ENCODE peak calls at places on chromosomes 7 and 10, in seven cellular contexts. X is heart left ventricle, Z is IMR-90, E is epithelial cell of esophagus, K is BJ, U is brain microvascular endothelial cell, M is fibroblast of lung. B is an unnamed sample.

GRCh38 chr10:59383436-59383835 is 21.1 kb upstream of the FAM13C start:
- DNase-seq in X (no peak), Z (peak; percentile 54), E (no peak), K (no peak), U (no peak), M (peak; percentile 81), B (no peak)

GRCh38 chr7:94510582-94511456 is 1.2 kb downstream of the CASD1 start:
- DNase-seq in X (no peak), Z (peak; percentile 2), E (peak; percentile 17), K (no peak), U (peak; percentile 1), M (peak; percentile 30), B (peak; percentile 24)

GRCh38 chr10:132535065-132535651 is 2.4 kb upstream of the INPP5A start:
- DNase-seq in X (no peak), Z (no peak), E (no peak), K (no peak), U (no peak), M (no peak), B (no peak)

GRCh38 chr10:127527891-127528290 is 21.2 kb upstream of the NPS start:
- DNase-seq in X (peak; percentile 71), Z (no peak), E (no peak), K (no peak), U (no peak), M (no peak), B (no peak)

GRCh38 chr10:130138479-130138866 is 2.3 kb downstream of the GLRX3 start:
- DNase-seq in X (no peak), Z (peak; percentile 69), E (peak; percentile 99), K (no peak), U (peak; percentile 61), M (peak; percentile 38), B (peak; percentile 29)

GRCh38 chr10:58662314-58662713 is 149.6 kb downstream of the BICC1 start:
- DNase-seq in X (no peak), Z (peak; percentile 94), E (peak; percentile 90), K (no peak), U (peak; percentile 91), M (peak; percentile 90), B (peak; percentile 94)

GRCh38 chr7:116626886-116627285 is 45.1 kb upstream of the MET start:
- DNase-seq in X (no peak), Z (no peak), E (no peak), K (no peak), U (no peak), M (no peak), B (no peak)

GRCh38 chr10:71616817-71617654 is 102.5 kb downstream of the C10orf105 start:
- DNase-seq in X (no peak), Z (no peak), E (no peak), K (no peak), U (no peak), M (no peak), B (no peak)

GRCh38 chr7:90660100-90660499 is 64.0 kb downstream of the CDK14 start:
- DNase-seq in X (no peak), Z (no peak), E (no peak), K (no peak), U (no peak), M (no peak), B (no peak)

GRCh38 chr10:69786791-69787190 is 14.9 kb upstream of the COL13A1 start:
- DNase-seq in X (no peak), Z (peak; percentile 56), E (peak; percentile 56), K (no peak), U (peak; percentile 41), M (peak; percentile 57), B (peak; percentile 62)

GRCh38 chr10:72276421-72277339 is 3.0 kb downstream of the DDIT4 start:
- DNase-seq in X (no peak), Z (peak; percentile 73), E (peak; percentile 80), K (no peak), U (peak; percentile 60), M (peak; percentile 91), B (peak; percentile 84)

GRCh38 chr10:110273474-110273873 is 31.2 kb downstream of the SMNDC1 start:
- DNase-seq in X (peak; percentile 67), Z (peak; percentile 90), E (peak; percentile 91), K (no peak), U (peak; percentile 43), M (peak; percentile 90), B (peak; percentile 88)

GRCh38 chr10:42989481-42989921 is 87.4 kb upstream of the RET start:
- DNase-seq in X (no peak), Z (no peak), E (no peak), K (no peak), U (no peak), M (no peak), B (no peak)

GRCh38 chr7:27225005-27225934 is 17.3 kb upstream of the EVX1 start:
- DNase-seq in X (no peak), Z (no peak), E (no peak), K (no peak), U (no peak), M (no peak), B (no peak)

GRCh38 chr7:7159063-7159645 is 23.2 kb upstream of the C1GALT1 start:
- DNase-seq in X (no peak), Z (no peak), E (no peak), K (no peak), U (no peak), M (no peak), B (no peak)

GRCh38 chr10:77160679-77161078 is 476.9 kb downstream of the KCNMA1 start:
- DNase-seq in X (no peak), Z (peak; percentile 97), E (peak; percentile 97), K (peak; percentile 69), U (peak; percentile 88), M (peak; percentile 89), B (peak; percentile 83)

GRCh38 chr10:21747809-21748208 is 213.8 kb downstream of the MLLT10 start:
- DNase-seq in X (no peak), Z (no peak), E (no peak), K (no peak), U (no peak), M (no peak), B (no peak)

GRCh38 chr7:596819-597182 is 77.2 kb upstream of the PDGFA start:
- DNase-seq in X (peak; percentile 12), Z (no peak), E (no peak), K (no peak), U (no peak), M (no peak), B (no peak)

GRCh38 chr10:88792656-88793055 is 9.9 kb upstream of the LIPM start:
- DNase-seq in X (peak; percentile 33), Z (peak; percentile 45), E (peak; percentile 52), K (no peak), U (peak; percentile 54), M (peak; percentile 86), B (peak; percentile 28)

GRCh38 chr7:142482899-142483658 is 225.2 kb upstream of the PRSS58 start:
- DNase-seq in X (no peak), Z (peak; percentile 66), E (peak; percentile 63), K (no peak), U (peak; percentile 47), M (peak; percentile 65), B (peak; percentile 51)

GRCh38 chr10:84294766-84295447 is 33.5 kb upstream of the CCSER2 start:
- DNase-seq in X (no peak), Z (peak; percentile 46), E (no peak), K (no peak), U (no peak), M (no peak), B (no peak)

GRCh38 chr10:121607310-121608055 is 9.2 kb upstream of the FGFR2 start:
- DNase-seq in X (no peak), Z (no peak), E (no peak), K (no peak), U (no peak), M (no peak), B (no peak)

GRCh38 chr7:115087437-115087836 is 165.5 kb downstream of the MDFIC start:
- DNase-seq in X (peak; percentile 26), Z (peak; percentile 92), E (peak; percentile 74), K (no peak), U (peak; percentile 86), M (peak; percentile 92), B (peak; percentile 80)

GRCh38 chr10:99551158-99551557 is 18.4 kb downstream of the NKX2-3 start:
- DNase-seq in X (no peak), Z (peak; percentile 56), E (peak; percentile 78), K (no peak), U (peak; percentile 11), M (peak; percentile 57), B (peak; percentile 74)

GRCh38 chr7:146557971-146558469 is 441.4 kb downstream of the CNTNAP2 start:
- DNase-seq in X (no peak), Z (no peak), E (no peak), K (no peak), U (no peak), M (no peak), B (no peak)

GRCh38 chr10:28796606-28797512 is 119.5 kb downstream of the BAMBI start:
- DNase-seq in X (peak; percentile 83), Z (peak; percentile 83), E (no peak), K (no peak), U (peak; percentile 94), M (peak; percentile 74), B (peak; percentile 3)

GRCh38 chr7:82726038-82726800 is 282.6 kb upstream of the CACNA2D1 start:
- DNase-seq in X (no peak), Z (no peak), E (no peak), K (no peak), U (no peak), M (peak; percentile 17), B (peak; percentile 14)

DNA sequence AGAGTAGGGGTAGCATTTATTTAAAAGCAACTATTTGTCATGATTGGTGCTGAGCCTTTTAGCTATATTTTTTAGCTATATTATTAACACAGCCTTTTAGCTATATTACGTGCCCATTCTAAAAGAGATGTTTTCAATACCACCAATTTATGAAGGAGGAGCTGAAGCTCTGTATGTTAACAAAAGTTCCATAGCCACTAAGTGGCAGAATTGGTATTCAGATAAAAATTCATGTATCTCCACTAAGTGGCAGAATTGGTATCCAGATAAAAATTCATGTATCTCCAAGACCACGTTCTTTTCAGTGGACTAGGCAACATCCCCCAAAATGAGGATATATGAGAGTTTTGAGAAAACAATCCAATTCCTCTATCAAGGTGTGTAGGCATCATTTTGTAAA is 268.6 kb downstream of the HGF start:
- DNase-seq in X (no peak), Z (peak; percentile 81), E (peak; percentile 8), K (no peak), U (peak; percentile 43), M (peak; percentile 83), B (peak; percentile 35)
- TF ChIP-seq CTCF in X (peak; percentile 45), Z (peak; percentile 73), E (peak; percentile 25), K (peak; percentile 29), U (peak; percentile 32), M (peak; percentile 45), B (peak; percentile 51)

DNA sequence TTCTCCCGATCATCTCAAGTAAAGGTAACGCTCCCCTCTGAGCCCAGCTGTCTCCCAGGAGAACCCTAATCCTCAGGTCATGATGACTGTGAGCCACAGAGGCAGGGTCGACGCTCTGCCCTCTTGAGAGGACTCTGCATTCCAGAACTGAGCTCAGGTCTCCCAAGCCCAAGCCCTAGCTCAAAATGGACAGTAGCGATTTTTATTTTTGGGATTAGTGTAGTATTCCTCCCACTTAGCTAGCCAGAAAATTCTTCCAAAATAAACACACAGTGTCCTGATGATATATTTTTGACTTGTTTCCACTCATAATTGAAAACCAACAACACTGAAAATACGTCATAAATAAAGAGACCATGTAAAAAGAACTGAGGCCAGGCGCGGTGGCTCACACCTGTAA is 462.0 kb upstream of the MGMT start:
- DNase-seq in X (no peak), Z (no peak), E (no peak), K (no peak), U (no peak), M (no peak), B (no peak)
- H3K4me3 ChIP-seq in X (no peak overlapping the region), Z (no peak overlapping the region), E (no peak overlapping the region), K (no peak overlapping the region), U (no peak overlapping the region), M (no peak overlapping the region), B (no peak overlapping the region)

GRCh38 chr10:63798599-63799498 is 277.6 kb downstream of the REEP3 start:
- DNase-seq in X (peak; percentile 78), Z (peak; percentile 78), E (peak; percentile 90), K (peak; percentile 43), U (peak; percentile 99), M (peak; percentile 96), B (peak; percentile 95)
- TF ChIP-seq CTCF in X (peak; percentile 38), Z (no peak), E (no peak), K (no peak), U (peak; percentile 52), M (no peak), B (peak; percentile 25)

GRCh38 chr7:76165106-76165972 is 36.4 kb upstream of the SRRM3 start:
- DNase-seq in X (peak; percentile 14), Z (no peak), E (no peak), K (no peak), U (no peak), M (no peak), B (no peak)
- H3K4me3 ChIP-seq in X (no peak overlapping the region), Z (no peak overlapping the region), E (no peak overlapping the region), K (no peak overlapping the region), U (no peak overlapping the region), M (no peak overlapping the region), B (no peak overlapping the region)